ENCODE peak calls at places on chromosomes 13 and 19, in five cellular contexts. H is stomach, R is suprapubic skin, E is upper lobe of left lung, G is GM12878. V is an unnamed sample.
A peak's percentile ranks its signal among the peaks of the same experiment; 100 is the strongest.

GRCh38 chr19:18425515-18426415 is 6.6 kb downstream of the SSBP4 start:
- DNase-seq in E (peak; percentile 75), G (no peak), R (no peak), H (no peak), V (no peak)

GRCh38 chr13:71339010-71339409 is 528.0 kb downstream of the DACH1 start:
- DNase-seq in G (no peak), H (no peak), E (no peak), R (no peak), V (no peak)

GRCh38 chr13:112724788-112725345 is 35.0 kb downstream of the ATP11A start:
- DNase-seq in H (no peak), G (no peak), R (no peak), E (peak; percentile 54), V (no peak)

GRCh38 chr19:20279516-20279915 is 112.5 kb downstream of the ZNF486 start:
- DNase-seq in R (no peak), E (no peak), G (no peak), H (no peak), V (no peak)

GRCh38 chr19:17686592-17687042 is 1.5 kb downstream of the UNC13A start:
- DNase-seq in G (no peak), E (peak; percentile 86), H (no peak), R (no peak), V (no peak)

GRCh38 chr19:51098366-51099069 is 9.7 kb downstream of the CTU1 start:
- DNase-seq in E (peak; percentile 90), H (no peak), G (no peak), R (no peak), V (no peak)

GRCh38 chr13:89393758-89394157 is 1722.6 kb downstream of the SLITRK5 start:
- DNase-seq in H (no peak), G (no peak), E (no peak), R (no peak), V (no peak)

GRCh38 chr13:98825659-98826058 is 73.2 kb upstream of the SLC15A1 start:
- DNase-seq in E (peak; percentile 36), G (no peak), H (no peak), R (no peak), V (no peak)

GRCh38 chr13:49183672-49184315 is 36.3 kb upstream of the MLNR start:
- DNase-seq in H (no peak), E (no peak), R (no peak), G (no peak), V (no peak)

GRCh38 chr19:10230904-10231623 is at the start of gene S1PR2:
- DNase-seq in E (peak; percentile 95), G (no peak), R (peak; percentile 90), H (peak; percentile 73), V (peak; percentile 66)

GRCh38 chr19:3360494-3361383 is 5.6 kb upstream of the NFIC start:
- DNase-seq in G (no peak), H (peak; percentile 66), E (peak; percentile 93), R (peak; percentile 88), V (no peak)

GRCh38 chr19:42032428-42032827 is 37.6 kb downstream of the GRIK5 start:
- DNase-seq in H (no peak), G (no peak), E (no peak), R (no peak), V (no peak)

GRCh38 chr13:80475718-80476117 is 134.8 kb upstream of the SPRY2 start:
- DNase-seq in R (no peak), H (no peak), G (no peak), E (no peak), V (no peak)

GRCh38 chr19:46378268-46378667 is 31.4 kb downstream of the PPP5C start:
- DNase-seq in H (no peak), E (no peak), G (no peak), R (no peak), V (no peak)
- TF ChIP-seq POLR2AphosphoS5 in H (no peak), E (no peak), G (no peak), R (no peak), V (no peak)

DNA sequence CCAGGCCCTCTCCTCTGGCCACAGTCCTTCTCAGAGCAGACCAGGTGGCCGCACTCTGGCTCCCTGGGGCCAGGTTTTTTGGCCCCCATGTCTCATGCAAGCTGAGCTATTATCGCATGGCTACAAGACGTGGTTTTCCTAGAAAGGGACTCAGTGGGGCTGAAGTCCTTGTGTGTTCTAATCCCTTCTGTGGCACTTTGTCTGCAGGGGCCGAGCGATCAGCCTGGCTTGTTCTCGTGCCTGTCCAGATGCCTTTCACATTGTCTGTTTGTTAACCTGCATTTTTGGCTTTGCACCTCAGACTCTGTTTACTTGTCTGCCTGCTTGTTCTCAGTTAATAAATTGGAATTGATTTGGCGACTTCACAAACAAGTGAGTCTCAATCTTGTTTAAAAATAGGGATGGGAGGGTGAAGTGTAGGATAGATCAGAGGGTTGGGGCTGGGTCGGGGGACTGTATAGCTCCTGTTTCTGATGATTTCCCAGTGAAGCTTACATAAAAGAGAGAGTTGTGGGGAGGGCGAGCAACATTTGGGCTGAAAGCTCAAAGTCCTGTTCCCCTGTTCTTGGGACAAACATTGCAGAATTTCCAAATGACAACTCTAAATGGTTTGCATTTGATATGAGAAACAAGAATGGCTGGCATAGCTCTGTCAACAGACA is 440.4 kb downstream of the COG6 start:
- DNase-seq in R (no peak), G (no peak), H (no peak), E (no peak), V (no peak)
- TF ChIP-seq CTCF in R (no peak), G (no peak), H (no peak), E (no peak), V (no peak)

DNA sequence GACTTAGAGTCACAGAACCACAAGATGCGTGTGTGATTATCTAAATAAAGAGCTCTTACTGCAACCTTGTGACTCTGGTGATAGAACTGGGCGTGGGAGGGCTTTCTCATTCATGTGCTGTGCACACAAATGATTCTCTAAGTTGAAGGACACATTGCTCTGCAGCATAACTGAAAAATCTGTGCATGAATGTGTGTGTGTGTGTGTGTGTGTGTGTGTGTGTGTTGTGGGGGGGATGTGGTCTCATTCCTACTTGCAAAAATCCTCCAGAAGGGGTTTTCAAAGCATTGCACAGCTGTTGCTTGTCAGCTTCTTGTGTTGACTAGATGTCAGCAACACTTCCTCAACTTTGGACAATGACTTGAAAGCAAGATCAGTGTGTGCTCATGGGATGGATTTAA is 22.4 kb downstream of the LRCH1 start:
- DNase-seq in H (no peak), R (no peak), G (peak; percentile 58), E (no peak), V (no peak)
- H3K4me3 ChIP-seq in H (no peak overlapping the region), R (no peak overlapping the region), G (no peak overlapping the region), E (no peak overlapping the region), V (no peak overlapping the region)

DNA sequence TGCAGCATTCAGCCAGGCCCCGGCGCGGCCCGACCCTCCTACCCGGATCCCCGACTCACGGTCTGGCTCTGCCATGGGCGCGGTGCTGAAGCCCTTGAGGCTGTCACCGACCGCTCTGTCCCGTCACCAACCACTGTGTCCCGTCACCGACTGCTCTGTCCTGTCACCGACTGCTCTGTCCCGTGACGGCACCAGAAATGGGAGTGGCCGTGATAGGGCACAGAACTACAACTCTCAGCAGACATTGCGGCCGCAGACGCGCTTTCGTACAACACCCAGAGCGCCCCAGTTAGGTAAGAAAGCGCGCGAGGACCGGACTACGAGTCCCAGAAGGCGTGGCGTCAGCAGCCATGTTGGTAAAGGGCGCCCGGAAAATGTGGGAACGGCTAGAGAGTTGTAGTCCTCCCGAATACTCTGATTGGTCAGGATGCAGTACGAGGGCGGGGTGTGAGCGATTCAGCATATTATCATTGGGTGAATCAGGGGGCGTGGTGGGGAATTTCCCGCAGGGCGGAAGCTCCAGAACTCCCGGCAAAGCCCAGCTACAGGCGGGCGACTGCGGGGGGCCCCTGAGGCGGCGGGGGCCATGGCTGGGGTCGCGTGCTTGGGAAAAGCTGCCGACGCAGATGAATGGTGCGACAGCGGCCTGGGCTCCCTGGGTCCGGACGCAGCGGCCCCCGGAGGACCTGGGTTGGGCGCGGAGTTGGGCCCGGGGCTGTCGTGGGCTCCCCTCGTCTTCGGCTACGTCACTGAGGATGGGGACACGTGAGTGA is at the start of the genes NFKBIB and SIRT2:
- DNase-seq in E (peak; percentile 94), R (peak; percentile 100), G (peak; percentile 99), H (peak; percentile 100), V (peak; percentile 99)
- TF ChIP-seq POLR2AphosphoS5 in E (peak; percentile 72), R (peak; percentile 55), G (peak; percentile 77), H (peak; percentile 92), V (peak; percentile 45)

GRCh38 chr13:23772717-23773116 is 116.5 kb downstream of the MIPEP start:
- DNase-seq in R (no peak), E (no peak), G (no peak), H (no peak), V (no peak)

GRCh38 chr13:23777571-23777870 is 111.7 kb downstream of the MIPEP start:
- DNase-seq in H (no peak), R (no peak), E (no peak), G (no peak), V (no peak)

GRCh38 chr13:23776698-23777570 is 112.3 kb downstream of the MIPEP start:
- DNase-seq in G (peak; percentile 56), E (no peak), H (no peak), R (no peak), V (no peak)

GRCh38 chr13:23778879-23779278 is 110.3 kb downstream of the MIPEP start:
- DNase-seq in E (no peak), G (no peak), H (no peak), R (no peak), V (no peak)

DNA sequence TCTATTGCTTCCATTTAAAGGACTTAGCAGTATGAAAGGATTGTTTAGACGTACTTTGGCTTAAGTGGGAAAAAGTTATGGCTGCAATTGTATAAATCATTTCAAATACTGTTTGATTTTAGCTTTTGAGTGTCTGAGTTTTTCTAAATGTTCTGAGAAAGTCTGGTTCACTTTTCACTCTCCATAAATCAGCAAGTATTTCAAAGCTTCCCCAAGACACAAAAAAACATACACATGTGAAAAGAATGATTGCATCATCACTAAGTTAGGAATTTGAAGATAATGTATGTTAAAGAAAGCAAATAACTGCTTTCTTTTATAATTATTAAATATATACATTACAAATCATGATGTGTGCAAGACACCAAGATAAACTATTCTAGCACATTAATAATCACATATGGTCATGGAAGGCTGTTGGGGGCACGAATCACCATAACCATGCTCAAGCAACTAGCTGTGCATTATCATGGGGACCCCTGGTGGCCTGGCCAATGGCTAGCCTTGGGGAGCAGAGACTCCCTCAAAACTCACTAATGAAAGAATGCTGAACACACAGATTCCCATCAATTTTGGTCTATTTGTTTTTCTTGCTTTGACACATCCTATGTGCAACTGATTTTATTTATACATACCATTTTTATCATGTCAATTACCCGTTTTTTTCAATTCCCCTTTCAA is 111.1 kb downstream of the MIPEP start:
- DNase-seq in G (no peak), R (no peak), E (no peak), H (no peak), V (no peak)
- TF ChIP-seq CTCF in G (peak; percentile 15), R (no peak), E (no peak), H (no peak), V (no peak)

V was measured in breast epithelium.